ENCODE peak calls at places on chromosomes 16 and 17, in eight cellular contexts. S is choroid plexus epithelial cell; L is activated naive CD4-positive, alpha-beta T cell treated with Interleukin-2 at 50 U/mL for 16 hours; F is effector CD4-positive, alpha-beta T cell; G is amniotic stem cell; I is psoas muscle; H is T-cell; A is fibroblast of lung. P is an unnamed sample.

GRCh38 chr17:49021095-49021767 is 24.0 kb downstream of the IGF2BP1 start:
- DNase-seq in S (peak), L (no peak), F (no peak), G (no peak), I (no peak), H (no peak), A (peak), P (no peak)

GRCh38 chr17:6361733-6362132 is 73.2 kb downstream of the AIPL1 start:
- DNase-seq in S (peak), L (no peak), F (no peak), G (no peak), I (no peak), H (no peak), A (no peak), P (no peak)

GRCh38 chr17:58703137-58703846 is 10.9 kb downstream of the RAD51C start:
- DNase-seq in S (peak), L (no peak), F (no peak), G (no peak), I (no peak), H (no peak), A (peak), P (no peak)

GRCh38 chr16:842061-842476 is 41.5 kb upstream of the GNG13 start:
- DNase-seq in S (peak), L (no peak), F (no peak), G (no peak), I (no peak), H (no peak), A (no peak), P (no peak)

GRCh38 chr17:66698270-66698669 is 136.6 kb upstream of the CACNG5 start:
- DNase-seq in S (no peak), L (no peak), F (no peak), G (no peak), I (no peak), H (no peak), A (no peak), P (no peak)

GRCh38 chr17:75830168-75831031 is 13.8 kb downstream of the UNC13D start:
- DNase-seq in S (no peak), L (peak), F (no peak), G (no peak), I (no peak), H (no peak), A (no peak), P (no peak)

GRCh38 chr16:79926451-79927205 is 326.1 kb upstream of the MAF start:
- DNase-seq in S (no peak), L (no peak), F (no peak), G (no peak), I (no peak), H (no peak), A (no peak), P (no peak)

GRCh38 chr16:70438325-70438982 is 446 bp downstream of the ST3GAL2 start:
- DNase-seq in S (no peak), L (no peak), F (no peak), G (no peak), I (no peak), H (no peak), A (no peak), P (no peak)

GRCh38 chr17:42317256-42317966 is 29.1 kb downstream of the STAT5A start:
- DNase-seq in S (no peak), L (no peak), F (no peak), G (no peak), I (no peak), H (no peak), A (no peak), P (no peak)

GRCh38 chr16:4060823-4061222 is 55.4 kb downstream of the ADCY9 start:
- DNase-seq in S (no peak), L (no peak), F (no peak), G (no peak), I (no peak), H (no peak), A (peak), P (no peak)

GRCh38 chr17:50028207-50029120 is 27.4 kb upstream of the ITGA3 start:
- DNase-seq in S (peak), L (no peak), F (no peak), G (peak), I (peak), H (peak), A (peak), P (no peak)

GRCh38 chr16:77191259-77191969 is 424 bp downstream of the MON1B start:
- DNase-seq in S (peak), L (peak), F (peak), G (no peak), I (peak), H (no peak), A (peak), P (no peak)

GRCh38 chr16:53082509-53082908 is 27.7 kb downstream of the CHD9 start:
- DNase-seq in S (no peak), L (no peak), F (no peak), G (no peak), I (no peak), H (no peak), A (no peak), P (no peak)

GRCh38 chr17:57357392-57357784 is 101.1 kb downstream of the MSI2 start:
- DNase-seq in S (no peak), L (no peak), F (no peak), G (no peak), I (peak), H (no peak), A (no peak), P (no peak)

GRCh38 chr16:46649571-46649970 is 28.4 kb upstream of the SHCBP1 start:
- DNase-seq in S (no peak), L (no peak), F (no peak), G (no peak), I (peak), H (no peak), A (peak), P (no peak)

GRCh38 chr16:82776466-82777146 is 149.8 kb downstream of the CDH13 start:
- DNase-seq in S (peak), L (no peak), F (no peak), G (no peak), I (no peak), H (no peak), A (no peak), P (no peak)

GRCh38 chr17:19501219-19501618 is 32.4 kb upstream of the SLC47A1 start:
- DNase-seq in S (no peak), L (no peak), F (no peak), G (no peak), I (no peak), H (no peak), A (no peak), P (no peak)

GRCh38 chr17:69058165-69058564 is 2.6 kb downstream of the ABCA9 start:
- DNase-seq in S (no peak), L (no peak), F (no peak), G (no peak), I (no peak), H (no peak), A (no peak), P (no peak)

GRCh38 chr17:58329035-58329807 is 626 bp upstream of the TSPOAP1 start:
- DNase-seq in S (no peak), L (peak), F (peak), G (no peak), I (no peak), H (peak), A (no peak), P (peak)

GRCh38 chr16:27503662-27504061 is 46.1 kb downstream of the GTF3C1 start:
- DNase-seq in S (no peak), L (no peak), F (no peak), G (no peak), I (no peak), H (no peak), A (no peak), P (no peak)

GRCh38 chr16:1113889-1114526 is 18.0 kb upstream of the C1QTNF8 start:
- DNase-seq in S (no peak), L (no peak), F (no peak), G (no peak), I (no peak), H (no peak), A (no peak), P (no peak)

GRCh38 chr16:67939507-67940435 is 3.1 kb upstream of the PSMB10 start:
- DNase-seq in S (no peak), L (peak), F (peak), G (no peak), I (peak), H (no peak), A (no peak), P (peak)

P was measured in central memory CD4-positive, alpha-beta T cell.